ENCODE peak calls at places on chromosomes 2 and 18, in six cellular contexts. One of them, this sample, is unnamed.

GRCh38 chr18:43034683-43035500 is 80.6 kb downstream of the RIT2 start:
- DNase-seq in CD4-positive, alpha-beta T cell: no peak
- DNase-seq in COR-L47: no peak
- DNase-seq in memory B cell: no peak
- DNase-seq in DMS 273 treated with DMSO at 0.1 percent for 48 hours: no peak
- DNase-seq in dorsolateral prefrontal cortex: no peak
- DNase-seq in this sample: no peak

GRCh38 chr2:105814291-105814940 is 69.7 kb downstream of the NCK2 start:
- DNase-seq in CD4-positive, alpha-beta T cell: no peak
- DNase-seq in COR-L47: no peak
- DNase-seq in memory B cell: no peak
- DNase-seq in DMS 273 treated with DMSO at 0.1 percent for 48 hours: no peak
- DNase-seq in dorsolateral prefrontal cortex: no peak
- DNase-seq in this sample: no peak

GRCh38 chr2:8298783-8299182 is 383.1 kb upstream of the ID2 start:
- DNase-seq in CD4-positive, alpha-beta T cell: no peak
- DNase-seq in COR-L47: no peak
- DNase-seq in memory B cell: no peak
- DNase-seq in DMS 273 treated with DMSO at 0.1 percent for 48 hours: no peak
- DNase-seq in dorsolateral prefrontal cortex: no peak
- DNase-seq in this sample: no peak

GRCh38 chr2:85994897-85995647 is 106.3 kb upstream of the ST3GAL5 start:
- DNase-seq in CD4-positive, alpha-beta T cell: no peak
- DNase-seq in COR-L47: no peak
- DNase-seq in memory B cell: no peak
- DNase-seq in DMS 273 treated with DMSO at 0.1 percent for 48 hours: no peak
- DNase-seq in dorsolateral prefrontal cortex: no peak
- DNase-seq in this sample: no peak

GRCh38 chr18:68262697-68263293 is 452.1 kb downstream of the TMX3 start:
- DNase-seq in CD4-positive, alpha-beta T cell: no peak
- DNase-seq in COR-L47: no peak
- DNase-seq in memory B cell: no peak
- DNase-seq in DMS 273 treated with DMSO at 0.1 percent for 48 hours: no peak
- DNase-seq in dorsolateral prefrontal cortex: no peak
- DNase-seq in this sample: no peak

GRCh38 chr2:21362101-21362500 is 238.3 kb downstream of the TDRD15 start:
- DNase-seq in CD4-positive, alpha-beta T cell: no peak
- DNase-seq in COR-L47: no peak
- DNase-seq in memory B cell: no peak
- DNase-seq in DMS 273 treated with DMSO at 0.1 percent for 48 hours: peak; percentile 49
- DNase-seq in dorsolateral prefrontal cortex: no peak
- DNase-seq in this sample: peak; percentile 78

GRCh38 chr18:7871560-7872456 is 304.7 kb downstream of the PTPRM start:
- DNase-seq in CD4-positive, alpha-beta T cell: no peak
- DNase-seq in COR-L47: no peak
- DNase-seq in memory B cell: no peak
- DNase-seq in DMS 273 treated with DMSO at 0.1 percent for 48 hours: no peak
- DNase-seq in dorsolateral prefrontal cortex: no peak
- DNase-seq in this sample: no peak

GRCh38 chr2:126884861-126885481 is 13.7 kb upstream of the TEX51 start:
- DNase-seq in CD4-positive, alpha-beta T cell: no peak
- DNase-seq in COR-L47: no peak
- DNase-seq in memory B cell: no peak
- DNase-seq in DMS 273 treated with DMSO at 0.1 percent for 48 hours: no peak
- DNase-seq in dorsolateral prefrontal cortex: no peak
- DNase-seq in this sample: no peak

GRCh38 chr2:167925775-167926174 is 321.6 kb downstream of the STK39 start:
- DNase-seq in CD4-positive, alpha-beta T cell: no peak
- DNase-seq in COR-L47: no peak
- DNase-seq in memory B cell: no peak
- DNase-seq in DMS 273 treated with DMSO at 0.1 percent for 48 hours: no peak
- DNase-seq in dorsolateral prefrontal cortex: no peak
- DNase-seq in this sample: no peak

GRCh38 chr2:8170954-8171353 is 510.9 kb upstream of the ID2 start:
- DNase-seq in CD4-positive, alpha-beta T cell: no peak
- DNase-seq in COR-L47: no peak
- DNase-seq in memory B cell: no peak
- DNase-seq in DMS 273 treated with DMSO at 0.1 percent for 48 hours: no peak
- DNase-seq in dorsolateral prefrontal cortex: no peak
- DNase-seq in this sample: no peak

GRCh38 chr2:60710707-60711106 is 45.4 kb upstream of the PAPOLG start:
- DNase-seq in CD4-positive, alpha-beta T cell: no peak
- DNase-seq in COR-L47: no peak
- DNase-seq in memory B cell: no peak
- DNase-seq in DMS 273 treated with DMSO at 0.1 percent for 48 hours: no peak
- DNase-seq in dorsolateral prefrontal cortex: no peak
- DNase-seq in this sample: no peak

GRCh38 chr18:63365909-63366269 is 1.1 kb downstream of the KDSR start:
- DNase-seq in CD4-positive, alpha-beta T cell: no peak
- DNase-seq in COR-L47: peak; percentile 16
- DNase-seq in memory B cell: no peak
- DNase-seq in DMS 273 treated with DMSO at 0.1 percent for 48 hours: no peak
- DNase-seq in dorsolateral prefrontal cortex: peak; percentile 15
- DNase-seq in this sample: no peak

GRCh38 chr2:196160101-196160500 is 11.3 kb downstream of the STK17B start:
- DNase-seq in CD4-positive, alpha-beta T cell: no peak
- DNase-seq in COR-L47: no peak
- DNase-seq in memory B cell: no peak
- DNase-seq in DMS 273 treated with DMSO at 0.1 percent for 48 hours: no peak
- DNase-seq in dorsolateral prefrontal cortex: no peak
- DNase-seq in this sample: no peak

GRCh38 chr2:112582314-112582746 is 2.1 kb upstream of the CHCHD5 start:
- DNase-seq in CD4-positive, alpha-beta T cell: no peak
- DNase-seq in COR-L47: peak; percentile 54
- DNase-seq in memory B cell: no peak
- DNase-seq in DMS 273 treated with DMSO at 0.1 percent for 48 hours: peak; percentile 57
- DNase-seq in dorsolateral prefrontal cortex: no peak
- DNase-seq in this sample: peak; percentile 68

GRCh38 chr2:241479026-241479898 is 29.1 kb downstream of the STK25 start:
- DNase-seq in CD4-positive, alpha-beta T cell: no peak
- DNase-seq in COR-L47: no peak
- DNase-seq in memory B cell: no peak
- DNase-seq in DMS 273 treated with DMSO at 0.1 percent for 48 hours: no peak
- DNase-seq in dorsolateral prefrontal cortex: no peak
- DNase-seq in this sample: no peak

GRCh38 chr2:121818546-121818945 is 63.1 kb downstream of the TSN start:
- DNase-seq in CD4-positive, alpha-beta T cell: no peak
- DNase-seq in COR-L47: no peak
- DNase-seq in memory B cell: no peak
- DNase-seq in DMS 273 treated with DMSO at 0.1 percent for 48 hours: no peak
- DNase-seq in dorsolateral prefrontal cortex: no peak
- DNase-seq in this sample: no peak

GRCh38 chr2:205701509-205701908 is 19.2 kb downstream of the NRP2 start:
- DNase-seq in CD4-positive, alpha-beta T cell: no peak
- DNase-seq in COR-L47: no peak
- DNase-seq in memory B cell: no peak
- DNase-seq in DMS 273 treated with DMSO at 0.1 percent for 48 hours: no peak
- DNase-seq in dorsolateral prefrontal cortex: no peak
- DNase-seq in this sample: no peak

GRCh38 chr18:24831871-24832665 is 371.6 kb downstream of the HRH4 start:
- DNase-seq in CD4-positive, alpha-beta T cell: no peak
- DNase-seq in COR-L47: no peak
- DNase-seq in memory B cell: no peak
- DNase-seq in DMS 273 treated with DMSO at 0.1 percent for 48 hours: no peak
- DNase-seq in dorsolateral prefrontal cortex: peak; percentile 16
- DNase-seq in this sample: no peak

GRCh38 chr18:51765712-51766360 is 568.4 kb upstream of the MEX3C start:
- DNase-seq in CD4-positive, alpha-beta T cell: no peak
- DNase-seq in COR-L47: no peak
- DNase-seq in memory B cell: no peak
- DNase-seq in DMS 273 treated with DMSO at 0.1 percent for 48 hours: peak; percentile 10
- DNase-seq in dorsolateral prefrontal cortex: no peak
- DNase-seq in this sample: no peak

GRCh38 chr18:45650321-45650720 is 35.0 kb downstream of the SLC14A2 start:
- DNase-seq in CD4-positive, alpha-beta T cell: no peak
- DNase-seq in COR-L47: no peak
- DNase-seq in memory B cell: no peak
- DNase-seq in DMS 273 treated with DMSO at 0.1 percent for 48 hours: no peak
- DNase-seq in dorsolateral prefrontal cortex: no peak
- DNase-seq in this sample: no peak

GRCh38 chr18:63298393-63299015 is 21.1 kb downstream of the BCL2 start:
- DNase-seq in CD4-positive, alpha-beta T cell: peak; percentile 50
- DNase-seq in COR-L47: no peak
- DNase-seq in memory B cell: no peak
- DNase-seq in DMS 273 treated with DMSO at 0.1 percent for 48 hours: no peak
- DNase-seq in dorsolateral prefrontal cortex: no peak
- DNase-seq in this sample: no peak

GRCh38 chr2:86331391-86331790 is 6.0 kb downstream of the REEP1 start:
- DNase-seq in CD4-positive, alpha-beta T cell: no peak
- DNase-seq in COR-L47: no peak
- DNase-seq in memory B cell: no peak
- DNase-seq in DMS 273 treated with DMSO at 0.1 percent for 48 hours: no peak
- DNase-seq in dorsolateral prefrontal cortex: no peak
- DNase-seq in this sample: peak; percentile 34

GRCh38 chr18:12299862-12300261 is 8.2 kb upstream of the TUBB6 start:
- DNase-seq in CD4-positive, alpha-beta T cell: no peak
- DNase-seq in COR-L47: no peak
- DNase-seq in memory B cell: no peak
- DNase-seq in DMS 273 treated with DMSO at 0.1 percent for 48 hours: no peak
- DNase-seq in dorsolateral prefrontal cortex: no peak
- DNase-seq in this sample: no peak

GRCh38 chr2:62894966-62895631 is 155.5 kb upstream of the OTX1 start:
- DNase-seq in CD4-positive, alpha-beta T cell: no peak
- DNase-seq in COR-L47: no peak
- DNase-seq in memory B cell: no peak
- DNase-seq in DMS 273 treated with DMSO at 0.1 percent for 48 hours: no peak
- DNase-seq in dorsolateral prefrontal cortex: no peak
- DNase-seq in this sample: no peak

GRCh38 chr2:118477111-118477517 is 370.3 kb downstream of the EN1 start:
- DNase-seq in CD4-positive, alpha-beta T cell: no peak
- DNase-seq in COR-L47: no peak
- DNase-seq in memory B cell: no peak
- DNase-seq in DMS 273 treated with DMSO at 0.1 percent for 48 hours: no peak
- DNase-seq in dorsolateral prefrontal cortex: no peak
- DNase-seq in this sample: no peak

GRCh38 chr18:13524824-13525223 is 201.5 kb downstream of the FAM210A start:
- DNase-seq in CD4-positive, alpha-beta T cell: no peak
- DNase-seq in COR-L47: no peak
- DNase-seq in memory B cell: no peak
- DNase-seq in DMS 273 treated with DMSO at 0.1 percent for 48 hours: no peak
- DNase-seq in dorsolateral prefrontal cortex: no peak
- DNase-seq in this sample: no peak